ENCODE peak calls at places on chromosome 7, in four cellular contexts. A is tibial nerve, R is GM23338, Q is stomach. I is an unnamed sample.

GRCh38 chr7:70134029-70134445 is 535.8 kb downstream of the AUTS2 start:
- DNase-seq in R (no peak), Q (no peak), A (no peak), I (no peak)

GRCh38 chr7:63012633-63013183 is 985.9 kb upstream of the ZNF722 start:
- DNase-seq in A (no peak), R (no peak), Q (peak), I (no peak)

GRCh38 chr7:121038717-121039509 is 50.4 kb downstream of the CPED1 start:
- DNase-seq in A (no peak), R (no peak), Q (no peak), I (no peak)

GRCh38 chr7:157560258-157560654 is 223.5 kb downstream of the DNAJB6 start:
- DNase-seq in Q (no peak), A (no peak), R (no peak), I (no peak)

GRCh38 chr7:155804897-155805825 is 7.1 kb downstream of the SHH start:
- DNase-seq in Q (peak), A (no peak), R (peak), I (peak)

GRCh38 chr7:127872122-127872521 is 159.1 kb downstream of the LRRC4 start:
- DNase-seq in A (no peak), Q (no peak), R (no peak), I (no peak)

GRCh38 chr7:140607441-140607989 is 33.1 kb downstream of the DENND2A start:
- DNase-seq in A (no peak), Q (no peak), R (no peak), I (peak)

GRCh38 chr7:86733783-86734182 is 90.1 kb downstream of the GRM3 start:
- DNase-seq in A (no peak), Q (no peak), R (peak), I (peak)

GRCh38 chr7:116271161-116271979 is 61.0 kb downstream of the TES start:
- DNase-seq in Q (no peak), R (no peak), A (peak), I (peak)

GRCh38 chr7:99677013-99677412 is 2.8 kb downstream of the CYP3A5 start:
- DNase-seq in A (no peak), Q (no peak), R (no peak), I (no peak)

GRCh38 chr7:99142727-99143521 is 984 bp downstream of the SMURF1 start:
- DNase-seq in Q (peak), R (peak), A (peak), I (peak)

GRCh38 chr7:134457166-134457565 is 1.7 kb downstream of the AKR1B1 start:
- DNase-seq in Q (no peak), A (no peak), R (no peak), I (no peak)

GRCh38 chr7:134461921-134462320 is 3.0 kb upstream of the AKR1B1 start:
- DNase-seq in Q (no peak), A (no peak), R (no peak), I (no peak)

GRCh38 chr7:134460000-134460399 is 1.1 kb upstream of the AKR1B1 start:
- DNase-seq in Q (no peak), A (no peak), R (no peak), I (no peak)

GRCh38 chr7:134458806-134459698 is at the start of gene AKR1B1:
- DNase-seq in Q (peak), A (peak), R (peak), I (peak)

GRCh38 chr7:134458341-134458805 is 527 bp downstream of the AKR1B1 start:
- DNase-seq in R (peak), A (peak), Q (peak), I (peak)
- TF ChIP-seq CTCF in R (peak), A (peak), Q (peak), I (peak)

GRCh38 chr7:129610709-129611245 is 743 bp upstream of the NRF1 start:
- DNase-seq in R (peak), A (no peak), Q (no peak), I (no peak)
- H3K4me3 ChIP-seq in R (peak), A (peak), Q (peak), I (peak)

DNA sequence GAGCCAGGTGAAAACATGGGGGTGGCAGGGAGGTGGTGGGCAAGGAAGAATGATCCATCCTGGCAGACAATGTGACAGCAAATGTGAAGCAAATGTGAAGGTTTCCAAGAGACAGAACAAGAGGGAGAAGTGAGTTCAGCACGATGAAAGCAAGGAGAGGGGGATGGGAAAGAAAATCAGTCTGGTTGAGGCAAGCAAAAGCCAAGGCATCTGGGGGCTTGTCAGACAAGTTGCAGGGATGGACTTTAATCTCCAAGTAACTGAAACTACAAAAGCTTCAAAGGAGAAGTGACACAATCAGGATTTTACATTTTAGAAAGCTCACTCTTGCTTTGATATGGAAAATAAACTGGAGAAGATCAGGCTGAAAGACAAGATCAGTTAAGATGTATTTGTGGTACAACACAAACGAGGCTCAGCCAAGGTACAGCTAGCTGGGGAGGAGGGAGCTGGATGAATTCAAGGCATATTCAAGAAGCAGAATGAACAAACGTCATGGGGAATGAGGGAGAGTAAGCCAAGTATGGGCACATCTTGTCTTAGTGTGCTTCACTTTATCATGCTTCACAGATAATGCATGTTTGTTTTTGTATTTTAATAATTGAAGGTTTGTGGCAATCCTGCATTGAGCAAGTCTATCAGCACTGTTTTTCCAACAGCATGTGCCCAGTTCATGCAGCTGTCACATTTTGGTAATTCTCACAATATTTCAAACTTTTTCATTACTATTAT is 135.5 kb downstream of the HIBADH start:
- DNase-seq in R (no peak), A (peak), Q (no peak), I (no peak)
- TF ChIP-seq CTCF in R (no peak), A (no peak), Q (no peak), I (no peak)

DNA sequence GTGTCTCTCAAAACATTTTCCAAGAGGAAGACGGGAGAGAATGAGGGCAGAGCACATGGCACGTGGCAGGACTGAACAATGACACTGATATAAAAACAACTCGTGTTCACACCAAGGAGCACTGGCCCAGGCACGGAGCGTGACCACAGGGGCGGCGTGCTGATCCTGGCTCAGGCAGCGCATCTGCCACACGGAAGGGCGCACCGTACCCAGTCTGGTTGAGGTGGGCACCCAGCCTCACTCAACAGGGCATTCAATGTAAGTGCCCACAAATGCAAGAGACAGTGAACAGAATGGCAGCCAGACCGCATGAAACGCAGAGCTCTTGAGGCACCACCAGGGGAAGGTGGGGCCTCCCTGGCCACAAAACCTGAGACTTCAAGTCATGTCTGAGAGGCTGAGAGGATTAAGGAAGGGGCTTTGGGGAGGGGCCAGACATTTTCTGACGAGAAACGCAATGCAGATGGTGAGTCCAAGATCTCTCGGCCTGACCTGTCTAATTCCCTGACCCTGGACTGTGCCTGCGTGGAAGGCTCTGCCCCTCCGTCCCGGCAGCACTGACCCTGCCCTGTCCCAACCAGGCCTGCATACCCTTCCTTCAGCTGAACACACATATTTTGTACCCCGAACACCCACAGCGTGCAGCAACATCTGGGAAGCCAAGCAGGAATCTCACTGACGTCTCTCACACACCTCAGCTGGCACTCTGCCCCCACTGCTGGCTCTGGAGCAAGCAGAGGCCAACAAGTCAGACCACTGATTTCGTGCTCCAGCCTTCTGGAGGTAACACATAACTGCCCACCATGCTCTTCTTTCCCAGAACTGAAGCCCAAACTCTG is 35.5 kb downstream of the VOPP1 start:
- DNase-seq in Q (no peak), A (no peak), R (no peak), I (no peak)
- H3K4me3 ChIP-seq in Q (no peak), A (no peak), R (no peak), I (no peak)

GRCh38 chr7:21763818-21764217 is 181.9 kb downstream of the CDCA7L start:
- DNase-seq in Q (no peak), R (no peak), A (no peak), I (no peak)

GRCh38 chr7:21768279-21768678 is 177.4 kb downstream of the CDCA7L start:
- DNase-seq in R (no peak), A (no peak), Q (no peak), I (no peak)

GRCh38 chr7:21766218-21766617 is 179.5 kb downstream of the CDCA7L start:
- DNase-seq in R (no peak), Q (no peak), A (no peak), I (no peak)

GRCh38 chr7:21771261-21771660 is 174.4 kb downstream of the CDCA7L start:
- DNase-seq in Q (no peak), A (no peak), R (no peak), I (no peak)

GRCh38 chr7:21767300-21767900 is 178.3 kb downstream of the CDCA7L start:
- DNase-seq in Q (peak), A (no peak), R (peak), I (peak)
- TF ChIP-seq CTCF in Q (peak), A (no peak), R (peak), I (peak)